ENCODE peak calls at places on chromosome 3, in four cellular contexts. G, F, T and L are unnamed samples. For H3K4me1, the result is how much of the 10 kb centered on the place peaks cover.

GRCh38 chr3:44068753-44069152 is 172.9 kb upstream of the TOPAZ1 start:
- DNase-seq in G (no peak), F (no peak), T (no peak), L (no peak)

GRCh38 chr3:71541313-71541712 is 42.2 kb downstream of the FOXP1 start:
- DNase-seq in G (no peak), F (no peak), T (peak), L (no peak)

GRCh38 chr3:152147748-152148147 is 121.0 kb upstream of the MBNL1 start:
- DNase-seq in G (no peak), F (no peak), T (no peak), L (no peak)

GRCh38 chr3:159917141-159917540 is 71.5 kb upstream of the IL12A start:
- DNase-seq in G (no peak), F (no peak), T (no peak), L (no peak)

GRCh38 chr3:133514418-133514817 is 59.1 kb upstream of the CDV3 start:
- DNase-seq in G (no peak), F (no peak), T (no peak), L (no peak)

GRCh38 chr3:72102057-72102711 is 317.2 kb upstream of the PROK2 start:
- DNase-seq in G (no peak), F (no peak), T (no peak), L (no peak)

GRCh38 chr3:196941846-196942225 is 492 bp downstream of the NCBP2 start:
- DNase-seq in G (no peak), F (peak), T (peak), L (peak)

GRCh38 chr3:171565133-171565532 is 104.9 kb upstream of the TNIK start:
- DNase-seq in G (no peak), F (no peak), T (no peak), L (no peak)

GRCh38 chr3:129106320-129106719 is 15.3 kb downstream of the RAB43 start:
- DNase-seq in G (no peak), F (peak), T (no peak), L (no peak)

GRCh38 chr3:135667061-135667460 is 298.5 kb upstream of the PPP2R3A start:
- DNase-seq in G (no peak), F (no peak), T (no peak), L (no peak)

DNA sequence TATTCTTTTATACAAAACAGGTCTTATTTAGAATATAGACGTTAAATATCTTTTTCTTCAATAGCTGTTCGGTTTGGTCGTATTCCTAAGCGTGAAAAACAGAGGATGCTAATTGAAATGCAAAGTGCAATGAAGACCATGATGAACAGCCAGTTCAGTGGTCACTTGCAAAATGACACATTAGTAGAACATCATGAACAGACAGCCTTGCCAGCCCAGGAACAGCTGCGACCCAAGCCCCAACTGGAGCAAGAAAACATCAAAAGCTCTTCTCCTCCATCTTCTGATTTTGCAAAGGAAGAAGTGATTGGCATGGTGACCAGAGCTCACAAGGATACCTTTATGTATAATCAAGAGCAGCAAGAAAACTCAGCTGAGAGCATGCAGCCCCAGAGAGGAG is 16.8 kb downstream of the NR1D2 start:
- DNase-seq in G (no peak), F (no peak), T (no peak), L (no peak)
- H3K4me1 ChIP-seq in G (under half), F (under half), T (under half), L (under half)

DNA sequence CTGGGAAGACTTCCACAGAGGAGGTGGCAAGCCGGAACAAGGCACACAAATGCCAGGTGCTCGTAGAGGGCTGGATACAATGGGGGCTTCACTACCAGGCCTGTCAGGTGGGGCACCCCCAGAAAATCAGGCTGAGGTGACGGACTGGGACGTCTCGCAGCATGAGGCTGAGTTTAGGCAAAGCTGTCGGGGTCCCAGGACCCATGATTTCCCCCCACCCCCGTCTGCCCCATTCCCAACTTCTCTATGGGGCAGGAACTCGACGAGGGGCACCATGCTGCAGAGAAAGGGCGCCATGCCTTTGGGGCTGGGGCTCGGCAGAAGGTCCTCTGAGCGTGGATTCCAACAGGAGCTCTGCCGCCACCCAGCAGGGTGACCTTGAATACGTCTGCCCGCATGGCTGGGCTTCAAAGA is 65.7 kb upstream of the HES1 start:
- DNase-seq in G (no peak), F (no peak), T (no peak), L (no peak)
- H3K9ac ChIP-seq in G (peak), F (peak), T (no peak), L (peak)

DNA sequence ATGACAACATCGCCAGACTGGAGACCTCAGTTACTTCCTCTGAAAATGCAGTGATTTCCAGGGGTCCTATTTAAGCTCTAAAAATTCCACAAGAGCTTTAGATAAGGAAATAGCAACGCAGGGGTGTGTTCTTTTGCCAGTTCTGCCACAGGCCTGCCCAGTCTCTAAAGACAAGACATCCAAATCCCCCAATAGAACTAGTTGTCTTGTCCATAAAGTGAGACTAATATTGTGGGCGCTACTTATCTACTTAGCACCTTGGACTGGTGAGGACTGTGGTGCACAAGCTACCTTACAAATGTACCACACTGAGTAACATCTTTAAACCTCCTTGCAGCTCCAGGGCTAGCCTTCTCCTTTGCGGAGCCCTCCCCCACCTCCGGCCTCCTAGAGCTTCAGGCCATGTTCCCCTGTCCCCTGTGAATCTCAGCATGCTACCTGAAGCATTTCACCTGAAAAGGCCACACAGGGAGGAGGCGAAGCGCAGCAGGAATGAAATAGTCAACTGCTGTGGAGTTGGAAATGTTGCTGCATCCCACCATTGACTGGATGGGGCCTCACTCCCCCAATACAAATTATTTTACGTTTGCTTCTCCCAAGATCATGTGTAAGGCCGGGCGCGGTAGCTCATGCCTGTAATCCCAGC is 9.6 kb upstream of the LRRC2 start:
- DNase-seq in G (no peak), F (no peak), T (no peak), L (no peak)
- H3K4me1 ChIP-seq in G (under half), F (under half), T (under half), L (under half)

GRCh38 chr3:123618076-123618703 is 33.3 kb upstream of the HACD2 start:
- DNase-seq in G (no peak), F (no peak), T (no peak), L (no peak)
- H3K9ac ChIP-seq in G (no peak), F (no peak), T (peak), L (no peak)

GRCh38 chr3:28577941-28578340 is 229.3 kb upstream of the AZI2 start:
- DNase-seq in G (no peak), F (no peak), T (no peak), L (no peak)

GRCh38 chr3:28575100-28575747 is 226.6 kb upstream of the AZI2 start:
- DNase-seq in G (peak), F (no peak), T (no peak), L (no peak)

GRCh38 chr3:28576590-28577220 is 228.1 kb upstream of the AZI2 start:
- DNase-seq in G (peak), F (no peak), T (no peak), L (no peak)

GRCh38 chr3:28575748-28576589 is 227.3 kb upstream of the AZI2 start:
- DNase-seq in G (peak), F (no peak), T (no peak), L (no peak)

DNA sequence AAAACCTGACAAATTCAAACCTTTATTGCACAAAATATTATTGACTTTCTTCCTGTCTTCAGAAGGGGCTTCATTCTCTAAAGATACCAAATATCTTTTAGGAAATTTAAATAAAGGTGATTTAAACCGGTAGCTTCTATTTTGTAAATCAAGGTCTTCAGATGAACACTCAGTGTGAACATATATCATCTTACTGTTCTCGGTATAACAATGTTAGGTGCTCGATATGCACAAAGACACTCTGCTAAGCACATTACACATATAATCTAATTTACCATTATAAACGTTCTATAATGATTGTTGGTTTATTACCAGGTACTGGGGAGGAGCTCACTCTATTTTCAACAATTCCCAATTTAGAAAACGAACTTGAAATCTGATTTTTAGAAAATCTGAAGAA is 225.4 kb upstream of the AZI2 start:
- DNase-seq in G (no peak), F (no peak), T (no peak), L (no peak)
- H3K4me1 ChIP-seq in G (under half), F (under half), T (under half), L (under half)